ENCODE peak calls at places on chromosomes 3 and 15, in seven cellular contexts. K, H, Z, Y, I, O and U are unnamed samples.

GRCh38 chr3:33277193-33277882 is at the start of gene FBXL2:
- DNase-seq in Z (peak; percentile 90), Y (peak; percentile 69), O (peak; percentile 54), I (no peak), H (peak; percentile 86), K (peak; percentile 86), U (peak; percentile 79)

GRCh38 chr3:4898454-4899313 is 80.6 kb upstream of the BHLHE40 start:
- DNase-seq in Y (no peak), K (no peak), I (no peak), O (peak; percentile 23), Z (no peak), H (no peak), U (no peak)

GRCh38 chr3:187935623-187936156 is 190.4 kb upstream of the BCL6 start:
- DNase-seq in I (no peak), Y (peak; percentile 80), H (no peak), O (no peak), Z (no peak), K (no peak), U (no peak)

GRCh38 chr3:169923189-169923588 is 11.8 kb downstream of the SAMD7 start:
- DNase-seq in H (peak; percentile 97), O (peak; percentile 69), I (peak; percentile 16), K (peak; percentile 98), Z (no peak), Y (no peak), U (peak; percentile 86)

GRCh38 chr15:70266412-70267089 is 168.8 kb upstream of the TLE3 start:
- DNase-seq in O (peak; percentile 44), Y (no peak), H (peak; percentile 86), I (no peak), K (no peak), Z (no peak), U (peak; percentile 87)

GRCh38 chr3:183185696-183186095 is 23.2 kb upstream of the LAMP3 start:
- DNase-seq in Z (no peak), H (peak; percentile 72), K (no peak), I (peak; percentile 82), Y (no peak), O (peak; percentile 74), U (no peak)

GRCh38 chr3:10008588-10009344 is 17.5 kb upstream of the FANCD2 start:
- DNase-seq in I (no peak), Y (peak; percentile 79), H (peak; percentile 95), Z (no peak), O (peak; percentile 60), K (peak; percentile 88), U (peak; percentile 91)

GRCh38 chr15:42549782-42550392 is 1.2 kb downstream of the HAUS2 start:
- DNase-seq in K (no peak), I (no peak), O (no peak), Z (no peak), Y (no peak), H (no peak), U (no peak)

GRCh38 chr3:27533718-27534578 is 49.8 kb upstream of the SLC4A7 start:
- DNase-seq in Y (no peak), K (peak; percentile 23), I (peak; percentile 95), O (peak; percentile 99), Z (peak; percentile 93), H (no peak), U (peak; percentile 68)

GRCh38 chr3:194984624-194985023 is 286.3 kb downstream of the XXYLT1 start:
- DNase-seq in Y (no peak), O (no peak), Z (no peak), H (no peak), I (no peak), K (no peak), U (no peak)

GRCh38 chr3:121748638-121749275 is 784 bp downstream of the GOLGB1 start:
- DNase-seq in Y (peak; percentile 54), Z (no peak), H (peak; percentile 87), I (no peak), O (peak; percentile 34), K (peak; percentile 78), U (no peak)

GRCh38 chr3:123546133-123546755 is 38.6 kb downstream of the HACD2 start:
- DNase-seq in Y (no peak), I (peak; percentile 22), O (peak; percentile 31), Z (no peak), H (no peak), K (no peak), U (no peak)

GRCh38 chr3:49712166-49712565 is 7.3 kb downstream of the AMIGO3 start:
- DNase-seq in K (no peak), I (no peak), H (no peak), O (no peak), Z (no peak), Y (no peak), U (peak; percentile 38)

GRCh38 chr3:111236833-111237713 is 165.5 kb downstream of the NECTIN3 start:
- DNase-seq in K (no peak), I (no peak), Y (no peak), Z (no peak), O (peak; percentile 21), H (no peak), U (no peak)

GRCh38 chr3:115806501-115806900 is 183.2 kb downstream of the GAP43 start:
- DNase-seq in Z (no peak), O (no peak), H (no peak), K (no peak), Y (no peak), I (no peak), U (no peak)

GRCh38 chr3:196422976-196423781 is 9.0 kb downstream of the UBXN7 start:
- DNase-seq in K (peak; percentile 63), O (peak; percentile 28), H (peak; percentile 82), Z (no peak), Y (peak; percentile 15), I (no peak), U (peak; percentile 82)

DNA sequence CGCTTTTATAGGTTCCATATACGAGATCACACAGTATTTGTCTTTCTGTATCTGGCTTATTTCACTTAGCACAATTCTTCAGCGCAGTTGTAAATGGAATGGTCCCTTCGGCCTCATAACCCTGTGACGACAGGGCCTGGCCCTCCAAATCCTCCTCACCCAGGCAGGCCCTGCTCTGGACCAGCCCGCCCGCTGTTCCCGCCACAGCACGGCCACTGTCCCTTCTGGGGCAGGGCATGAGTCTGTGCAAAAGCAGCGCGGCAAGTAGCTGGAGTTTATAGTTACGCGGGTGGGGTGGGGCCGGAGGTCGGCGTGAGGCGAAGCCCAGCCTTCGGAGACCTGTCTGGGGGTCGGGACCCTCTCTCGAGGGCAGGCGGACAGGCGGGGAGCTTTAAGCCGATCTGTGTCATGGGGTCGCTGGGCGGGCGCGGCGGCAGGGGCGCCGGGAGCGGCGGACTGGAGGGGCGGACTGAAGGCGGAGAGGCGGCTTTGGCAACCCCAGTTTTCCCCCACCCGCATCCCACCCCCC is 543 bp downstream of the ARPIN start:
- DNase-seq in H (no peak), O (peak; percentile 27), Y (no peak), Z (no peak), K (peak; percentile 51), I (no peak), U (peak; percentile 48)
- H3K4me3 ChIP-seq in H (peak overlapping the region; percentile 91), O (peak overlapping the region; percentile 75), Y (no peak overlapping the region), Z (peak overlapping the region; percentile 55), K (peak overlapping the region; percentile 69), I (peak overlapping the region; percentile 58), U (peak overlapping the region; percentile 70)

GRCh38 chr3:46293035-46293724 is 50.9 kb downstream of the CCR3 start:
- DNase-seq in K (no peak), H (no peak), I (no peak), O (no peak), Z (no peak), Y (peak; percentile 70), U (no peak)

GRCh38 chr3:46286936-46287335 is 44.7 kb downstream of the CCR3 start:
- DNase-seq in Z (no peak), Y (no peak), K (no peak), H (no peak), I (no peak), O (no peak), U (no peak)

GRCh38 chr3:46289551-46289950 is 47.3 kb downstream of the CCR3 start:
- DNase-seq in K (no peak), O (no peak), Z (no peak), Y (peak; percentile 78), I (no peak), H (no peak), U (no peak)

GRCh38 chr3:46285931-46286330 is 43.7 kb downstream of the CCR3 start:
- DNase-seq in O (no peak), I (no peak), H (no peak), Z (no peak), Y (no peak), K (no peak), U (no peak)

GRCh38 chr3:46289961-46290360 is 47.7 kb downstream of the CCR3 start:
- DNase-seq in K (no peak), Z (no peak), H (no peak), O (no peak), I (no peak), Y (peak; percentile 47), U (no peak)
- H3K4me3 ChIP-seq in K (no peak overlapping the region), Z (no peak overlapping the region), H (no peak overlapping the region), O (no peak overlapping the region), I (no peak overlapping the region), Y (peak overlapping the region; percentile 7), U (no peak overlapping the region)

GRCh38 chr15:85689729-85690128 is 105.0 kb downstream of the KLHL25 start:
- DNase-seq in I (peak; percentile 31), Y (peak; percentile 78), K (peak; percentile 67), H (peak; percentile 66), O (peak; percentile 58), Z (peak; percentile 66), U (peak; percentile 38)
- H3K4me3 ChIP-seq in I (no peak overlapping the region), Y (peak overlapping the region; percentile 78), K (no peak overlapping the region), H (peak overlapping the region; percentile 5), O (peak overlapping the region; percentile 31), Z (peak overlapping the region; percentile 22), U (peak overlapping the region; percentile 44)

DNA sequence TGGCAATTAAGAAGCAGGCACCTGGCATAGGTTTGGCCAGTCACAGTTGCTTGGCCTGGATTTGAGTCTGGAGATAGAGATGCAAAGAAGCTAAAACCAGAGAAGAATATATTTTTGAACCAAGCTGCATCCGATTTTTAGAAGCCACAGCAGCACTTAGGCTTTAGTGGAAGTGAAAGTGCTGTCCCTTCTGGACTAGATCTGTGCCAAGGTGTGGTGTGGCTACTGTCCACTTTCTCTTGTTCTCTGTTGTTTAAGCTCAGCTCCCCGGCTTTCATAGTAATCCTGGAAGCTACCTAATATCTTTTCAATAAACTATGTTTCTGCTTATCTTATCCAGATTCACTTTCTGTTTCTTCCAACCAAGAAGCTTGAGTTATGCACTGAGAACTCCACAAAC is 183.4 kb upstream of the THRB start:
- DNase-seq in O (no peak), I (no peak), H (no peak), Y (no peak), K (no peak), Z (no peak), U (no peak)
- H3K4me3 ChIP-seq in O (peak overlapping the region; percentile 29), I (peak overlapping the region; percentile 16), H (no peak overlapping the region), Y (no peak overlapping the region), K (no peak overlapping the region), Z (no peak overlapping the region), U (peak overlapping the region; percentile 10)